ENCODE peak calls at places on chromosomes 13 and 19, in eight cellular contexts. Y is AG04449, G is heart left ventricle, T is lower lobe of right lung, L is thoracic aorta, U is breast epithelium, C is astrocyte of the spinal cord, V is tibial nerve. Z is an unnamed sample.

GRCh38 chr13:41500501-41500900 is 43.2 kb downstream of the RGCC start:
- DNase-seq in C (no peak), Y (no peak), T (no peak), V (no peak), G (no peak), U (no peak), L (no peak), Z (no peak)

GRCh38 chr19:34654796-34655195 is 22.2 kb downstream of the SCGB2B2 start:
- DNase-seq in L (no peak), U (no peak), Y (no peak), G (no peak), V (no peak), T (no peak), C (no peak), Z (no peak)

GRCh38 chr19:40190891-40191835 is at the start of gene MAP3K10:
- DNase-seq in G (peak; percentile 81), U (no peak), C (peak; percentile 58), V (peak; percentile 21), Y (no peak), L (peak; percentile 33), T (peak; percentile 81), Z (peak; percentile 65)

GRCh38 chr19:11574689-11575088 is 2.8 kb downstream of the ACP5 start:
- DNase-seq in U (no peak), Y (no peak), L (no peak), T (no peak), V (no peak), G (no peak), C (no peak), Z (no peak)

GRCh38 chr19:41821003-41821735 is 23.3 kb downstream of the LYPD4 start:
- DNase-seq in G (no peak), T (peak; percentile 53), C (no peak), V (no peak), L (no peak), U (no peak), Y (no peak), Z (peak; percentile 58)

GRCh38 chr13:22278336-22278929 is 607.6 kb downstream of the FGF9 start:
- DNase-seq in C (no peak), Y (no peak), L (no peak), U (peak; percentile 23), G (peak; percentile 36), V (peak; percentile 28), T (no peak), Z (peak; percentile 0)

GRCh38 chr13:102769679-102770078 is 3.9 kb downstream of the TEX30 start:
- DNase-seq in G (no peak), T (no peak), C (no peak), Y (no peak), V (no peak), L (no peak), U (no peak), Z (peak; percentile 51)

GRCh38 chr19:40672573-40673299 is 17.7 kb downstream of the NUMBL start:
- DNase-seq in Y (no peak), U (no peak), T (no peak), C (no peak), G (no peak), L (no peak), V (no peak), Z (no peak)

GRCh38 chr13:48492123-48493075 is 40.5 kb downstream of the RCBTB2 start:
- DNase-seq in L (no peak), C (no peak), V (peak; percentile 27), G (peak; percentile 86), U (peak; percentile 67), T (peak; percentile 79), Y (no peak), Z (no peak)

GRCh38 chr13:27117158-27117557 is 54.5 kb downstream of the USP12 start:
- DNase-seq in U (no peak), Y (no peak), G (no peak), T (no peak), C (peak; percentile 44), V (no peak), L (no peak), Z (peak; percentile 76)

GRCh38 chr19:7715671-7716070 is 13.7 kb upstream of the FCER2 start:
- DNase-seq in U (no peak), L (no peak), G (no peak), Y (no peak), V (no peak), C (no peak), T (no peak), Z (no peak)

GRCh38 chr19:12596485-12596884 is 14.1 kb downstream of the ZNF490 start:
- DNase-seq in T (no peak), L (no peak), Y (no peak), G (no peak), C (no peak), V (no peak), U (no peak), Z (no peak)

GRCh38 chr19:46133777-46134231 is 9.3 kb upstream of the IGFL3 start:
- DNase-seq in C (peak; percentile 22), L (no peak), G (no peak), Y (no peak), T (no peak), U (no peak), V (no peak), Z (no peak)

GRCh38 chr19:590396-590745 is 690 bp downstream of the HCN2 start:
- DNase-seq in T (no peak), G (no peak), L (no peak), Y (no peak), C (peak; percentile 47), V (no peak), U (no peak), Z (peak; percentile 57)

GRCh38 chr13:21544515-21544914 is 59.5 kb downstream of the MICU2 start:
- DNase-seq in T (no peak), Y (no peak), U (no peak), C (no peak), L (no peak), G (no peak), V (no peak), Z (no peak)

GRCh38 chr19:4811328-4812131 is 20.0 kb downstream of the TICAM1 start:
- DNase-seq in Y (no peak), L (peak; percentile 44), V (peak; percentile 75), T (peak; percentile 89), C (peak; percentile 50), U (peak; percentile 65), G (peak; percentile 76), Z (peak; percentile 74)

GRCh38 chr13:60759499-60759898 is 362.5 kb downstream of the TDRD3 start:
- DNase-seq in G (no peak), Y (no peak), V (no peak), T (no peak), C (peak; percentile 32), L (no peak), U (no peak), Z (peak; percentile 7)

GRCh38 chr19:35739275-35740107 is 2.8 kb downstream of the IGFLR1 start:
- DNase-seq in L (no peak), C (no peak), T (no peak), G (no peak), Y (no peak), U (no peak), V (no peak), Z (no peak)

GRCh38 chr13:71590654-71591148 is 276.3 kb downstream of the DACH1 start:
- DNase-seq in V (no peak), T (no peak), L (no peak), Y (no peak), C (no peak), U (no peak), G (no peak), Z (no peak)

GRCh38 chr13:48710160-48710559 is 56.4 kb downstream of the CYSLTR2 start:
- DNase-seq in T (no peak), G (no peak), L (no peak), C (no peak), Y (no peak), V (no peak), U (no peak), Z (no peak)

GRCh38 chr13:31477961-31478360 is 261.4 kb upstream of the RXFP2 start:
- DNase-seq in Y (peak; percentile 88), C (peak; percentile 78), T (no peak), V (no peak), L (no peak), G (no peak), U (no peak), Z (peak; percentile 65)

GRCh38 chr13:85386424-85386823 is 412.8 kb downstream of the SLITRK6 start:
- DNase-seq in U (no peak), L (no peak), G (no peak), Y (no peak), C (peak; percentile 8), V (no peak), T (no peak), Z (peak; percentile 9)
- H3K4me3 ChIP-seq in U (no peak overlapping the region), L (no peak overlapping the region), G (no peak overlapping the region), Y (no peak overlapping the region), C (no peak overlapping the region), V (no peak overlapping the region), T (no peak overlapping the region), Z (no peak overlapping the region)

GRCh38 chr13:113638173-113638746 is 19.7 kb downstream of the ATP4B start:
- DNase-seq in U (no peak), Y (no peak), G (peak; percentile 9), C (no peak), L (no peak), T (no peak), V (peak; percentile 10), Z (no peak)

GRCh38 chr13:113641426-113641825 is 16.6 kb downstream of the ATP4B start:
- DNase-seq in T (peak; percentile 14), U (no peak), Y (no peak), C (no peak), G (peak; percentile 6), V (peak; percentile 5), L (no peak), Z (no peak)

GRCh38 chr13:113637262-113638160 is 20.5 kb downstream of the ATP4B start:
- DNase-seq in L (no peak), C (no peak), G (peak; percentile 11), T (no peak), V (no peak), Y (no peak), U (no peak), Z (no peak)

GRCh38 chr13:113638806-113639205 is 19.2 kb downstream of the ATP4B start:
- DNase-seq in Y (no peak), U (no peak), C (no peak), G (no peak), L (no peak), T (no peak), V (peak; percentile 2), Z (no peak)

GRCh38 chr13:113639661-113640262 is 18.2 kb downstream of the ATP4B start:
- DNase-seq in Y (no peak), U (peak; percentile 30), C (no peak), G (peak; percentile 31), V (peak; percentile 5), T (peak; percentile 22), L (no peak), Z (no peak)
- TF ChIP-seq CTCF in Y (no peak), U (no peak), C (no peak), G (no peak), V (no peak), T (no peak), L (no peak), Z (no peak)

GRCh38 chr19:48443731-48444128 is 2.1 kb upstream of the GRWD1 start:
- DNase-seq in L (no peak), Y (no peak), C (no peak), G (no peak), T (no peak), V (no peak), U (no peak), Z (no peak)
- H3K4me3 ChIP-seq in L (peak overlapping the region; percentile 79), Y (no peak overlapping the region), C (no peak overlapping the region), G (peak overlapping the region; percentile 92), T (peak overlapping the region; percentile 99), V (no peak overlapping the region), U (peak overlapping the region; percentile 86), Z (peak overlapping the region; percentile 47)

DNA sequence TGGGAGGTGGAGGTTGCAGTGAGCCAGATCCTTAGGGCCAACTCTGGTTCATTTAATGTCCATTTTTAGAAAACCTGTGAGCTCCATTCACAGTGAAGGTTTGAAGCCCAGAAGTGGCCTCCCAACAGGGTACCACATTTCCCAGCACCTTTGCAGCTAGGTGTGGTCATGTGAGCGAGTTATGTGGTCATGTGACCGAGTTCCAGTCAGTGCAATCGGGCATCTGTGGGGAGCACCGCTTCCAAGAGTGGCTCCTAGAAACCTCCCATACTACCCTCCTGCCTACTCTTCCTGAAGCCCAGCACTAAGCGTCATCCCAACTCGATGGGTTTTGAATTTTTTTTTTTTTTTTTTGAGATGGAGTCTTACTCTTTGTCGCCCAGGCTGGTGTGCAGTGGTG is 663 bp upstream of the PLA2G4C start:
- DNase-seq in V (no peak), G (no peak), T (no peak), L (no peak), U (no peak), C (no peak), Y (no peak), Z (no peak)
- TF ChIP-seq CTCF in V (no peak), G (no peak), T (no peak), L (no peak), U (no peak), C (no peak), Y (no peak), Z (no peak)

Z was measured in choroid plexus epithelial cell.